ENCODE peak calls at places on chromosomes 5 and 9, in eight cellular contexts. X is HCT116, G is neural progenitor cell, N is heart right ventricle, D is uterus, O is Caco-2, E is esophagus muscularis mucosa, C is cardiac muscle cell. W is an unnamed sample.

GRCh38 chr5:3217114-3217513 is 378.5 kb upstream of the IRX1 start:
- DNase-seq in X (no peak), G (no peak), N (no peak), D (no peak), O (no peak), E (no peak), C (no peak), W (no peak)

GRCh38 chr5:36079200-36079761 is 12.6 kb upstream of the UGT3A2 start:
- DNase-seq in X (peak; percentile 61), G (peak; percentile 65), N (no peak), D (no peak), O (peak; percentile 71), E (no peak), C (peak; percentile 69), W (no peak)

GRCh38 chr5:135185461-135186075 is 151.5 kb upstream of the PITX1 start:
- DNase-seq in X (no peak), G (no peak), N (no peak), D (no peak), O (no peak), E (peak; percentile 77), C (peak; percentile 61), W (no peak)

GRCh38 chr5:116532762-116533525 is 41.7 kb downstream of the SEMA6A start:
- DNase-seq in X (no peak), G (no peak), N (no peak), D (no peak), O (peak; percentile 61), E (no peak), C (no peak), W (no peak)

GRCh38 chr5:140734354-140734753 is 34.1 kb downstream of the ZMAT2 start:
- DNase-seq in X (no peak), G (peak; percentile 12), N (no peak), D (no peak), O (peak; percentile 50), E (no peak), C (no peak), W (no peak)

GRCh38 chr5:162858770-162859169 is 578.6 kb upstream of the CCNG1 start:
- DNase-seq in X (no peak), G (no peak), N (no peak), D (no peak), O (no peak), E (no peak), C (no peak), W (no peak)

GRCh38 chr5:10663531-10664183 is 97.4 kb downstream of the DAP start:
- DNase-seq in X (no peak), G (peak; percentile 23), N (peak; percentile 42), D (peak; percentile 39), O (no peak), E (no peak), C (peak; percentile 47), W (no peak)

GRCh38 chr5:14781106-14781505 is 90.5 kb downstream of the ANKH start:
- DNase-seq in X (no peak), G (no peak), N (no peak), D (no peak), O (no peak), E (no peak), C (peak; percentile 29), W (no peak)

GRCh38 chr9:133589454-133590227 is 19.5 kb downstream of the FAM163B start:
- DNase-seq in X (peak; percentile 40), G (peak; percentile 45), N (no peak), D (no peak), O (peak; percentile 45), E (no peak), C (no peak), W (no peak)
- TF ChIP-seq CTCF in X (peak; percentile 22), G (peak; percentile 68), N (peak; percentile 44), D (peak; percentile 17), O (peak; percentile 77), E (peak; percentile 17), C (peak; percentile 52), W (no peak)

GRCh38 chr9:80951675-80952074 is 737.7 kb downstream of the TLE1 start:
- DNase-seq in X (no peak), G (no peak), N (no peak), D (peak; percentile 42), O (no peak), E (no peak), C (peak; percentile 34), W (no peak)
- H3K4me1 ChIP-seq in X (no peaks in the 10 kb centered on the region), G (peaks cover 8% of the 10 kb centered on the region), N (no peaks in the 10 kb centered on the region), D (peaks cover 3% of the 10 kb centered on the region), O (no peaks in the 10 kb centered on the region), E (no peaks in the 10 kb centered on the region), C (peaks cover 17% of the 10 kb centered on the region), W (peaks cover 2% of the 10 kb centered on the region)

DNA sequence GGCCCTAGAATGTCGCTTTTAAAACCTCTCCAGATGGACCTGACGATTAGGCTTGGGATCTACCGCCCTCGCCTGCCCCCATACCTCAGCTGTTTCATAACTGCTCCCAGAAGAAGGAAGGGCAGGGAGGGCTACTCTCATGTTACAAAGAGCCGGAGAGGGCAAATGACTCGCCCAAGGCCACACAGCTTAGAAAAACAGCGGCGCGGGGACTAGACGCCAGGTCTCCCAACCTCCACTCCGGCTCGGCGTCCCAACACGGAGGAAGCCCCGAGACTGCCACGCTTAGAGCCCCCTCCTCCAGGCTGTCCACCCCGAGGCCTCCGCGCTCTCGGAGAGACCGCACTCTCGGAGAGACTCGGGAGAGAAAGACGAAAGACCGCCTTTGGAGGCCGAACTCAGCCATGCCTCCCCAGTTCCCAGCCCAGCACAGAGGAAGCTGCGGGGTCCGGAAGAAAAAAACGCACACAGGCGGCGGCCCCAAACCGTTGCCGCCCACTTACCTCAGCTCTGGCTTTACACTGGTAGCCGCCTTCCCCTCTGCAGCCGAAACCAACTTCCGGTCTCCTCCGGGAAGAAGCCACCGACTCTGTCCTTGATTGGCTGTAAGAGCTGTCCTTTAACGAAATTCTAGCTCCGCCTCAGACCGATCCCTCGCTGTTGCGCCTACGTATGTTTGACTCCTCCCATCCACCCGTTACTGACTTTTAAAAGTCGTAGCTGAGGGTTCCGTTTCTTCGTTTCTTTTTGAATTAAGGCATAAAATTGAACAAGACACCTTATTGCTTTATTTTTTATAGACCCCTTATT is at the start of gene MED7:
- DNase-seq in X (peak; percentile 99), G (peak; percentile 97), N (peak; percentile 98), D (peak; percentile 92), O (peak; percentile 97), E (peak; percentile 98), C (peak; percentile 99), W (peak; percentile 96)
- TF ChIP-seq CTCF in X (no peak), G (no peak), N (no peak), D (no peak), O (no peak), E (no peak), C (no peak), W (no peak)

DNA sequence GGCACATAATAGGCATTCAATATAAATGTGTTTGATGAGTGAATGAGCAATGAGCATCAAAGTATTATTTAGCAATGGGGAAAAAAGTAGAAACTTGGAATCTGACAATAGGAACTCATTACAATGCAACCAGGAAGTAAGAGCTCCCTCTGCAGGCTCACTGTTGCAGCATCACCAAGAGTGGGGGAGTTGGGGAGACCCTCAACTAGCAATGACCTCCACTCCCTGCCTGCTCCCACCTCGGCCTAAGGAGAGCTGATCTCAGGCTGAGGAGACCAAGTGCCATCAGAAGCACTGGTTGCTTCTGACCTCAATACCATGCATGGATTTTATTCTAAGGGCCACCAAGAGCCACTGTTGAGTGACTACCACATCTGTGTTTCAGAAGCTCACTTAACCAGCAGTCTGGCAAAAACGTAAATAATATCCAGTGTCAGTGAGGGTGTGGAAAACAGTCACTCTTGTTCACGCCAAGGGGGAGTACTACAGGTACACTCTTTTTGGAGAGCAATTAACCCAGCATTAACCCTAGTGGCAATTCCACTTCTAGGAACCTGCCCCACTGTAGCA is 8.0 kb downstream of the VDAC1 start:
- DNase-seq in X (no peak), G (peak; percentile 52), N (no peak), D (no peak), O (no peak), E (no peak), C (peak; percentile 15), W (no peak)
- H3K4me1 ChIP-seq in X (peaks cover 32% of the 10 kb centered on the region), G (peaks cover 21% of the 10 kb centered on the region), N (peaks cover 86% of the 10 kb centered on the region), D (no peaks in the 10 kb centered on the region), O (peaks cover 56% of the 10 kb centered on the region), E (peaks cover 88% of the 10 kb centered on the region), C (peaks cover 45% of the 10 kb centered on the region), W (peaks cover 36% of the 10 kb centered on the region)

GRCh38 chr9:26888271-26888670 is 4.3 kb downstream of the CAAP1 start:
- DNase-seq in X (no peak), G (no peak), N (no peak), D (no peak), O (no peak), E (no peak), C (no peak), W (no peak)

GRCh38 chr9:26893030-26893676 is 551 bp upstream of the CAAP1 start:
- DNase-seq in X (no peak), G (peak; percentile 5), N (no peak), D (no peak), O (no peak), E (no peak), C (no peak), W (no peak)

DNA sequence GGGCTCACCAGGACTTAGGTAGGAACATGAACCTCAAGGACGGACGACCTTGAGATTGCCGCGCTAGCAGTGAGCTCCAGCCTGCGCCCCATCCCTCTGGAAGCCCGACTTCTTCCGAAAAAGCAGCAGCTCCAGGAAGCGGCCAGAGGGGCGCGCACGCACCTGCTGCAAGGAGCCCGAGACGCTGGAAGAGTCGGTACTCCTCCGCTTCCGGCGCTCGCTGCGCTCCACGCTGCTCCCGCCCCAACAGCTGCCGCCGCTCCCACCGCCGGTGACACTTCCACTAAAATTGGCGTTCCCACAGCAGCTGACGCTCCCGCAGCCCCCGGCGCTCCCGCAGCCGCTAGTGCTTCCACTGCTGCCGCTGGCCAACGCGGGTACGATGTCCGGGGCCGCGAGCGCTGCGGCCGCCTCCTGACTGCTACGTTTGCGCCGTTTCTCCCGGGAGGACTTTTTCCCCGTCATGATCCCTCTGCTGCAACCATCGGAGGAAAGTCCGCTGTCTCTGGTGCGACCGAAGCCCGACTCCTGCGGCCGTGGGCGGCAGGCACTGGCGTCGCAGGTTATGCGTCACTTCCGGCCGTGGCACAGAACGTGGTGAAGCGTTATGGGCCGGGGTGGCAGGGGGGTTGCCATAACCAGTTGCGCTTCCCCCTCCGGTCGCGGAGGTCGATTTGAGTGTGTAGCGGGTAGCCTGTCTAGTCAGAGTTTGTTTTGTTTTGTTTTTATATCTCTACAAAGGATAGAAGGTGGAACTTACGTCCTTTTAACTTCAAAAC is at the start of gene CAAP1:
- DNase-seq in X (peak; percentile 84), G (peak; percentile 96), N (peak; percentile 94), D (peak; percentile 89), O (peak; percentile 77), E (peak; percentile 97), C (peak; percentile 96), W (peak; percentile 96)
- TF ChIP-seq CTCF in X (no peak), G (peak; percentile 51), N (peak; percentile 28), D (peak; percentile 33), O (no peak), E (peak; percentile 19), C (peak; percentile 38), W (no peak)

GRCh38 chr9:109419531-109419930 is 78.6 kb downstream of the PTPN3 start:
- DNase-seq in X (no peak), G (no peak), N (no peak), D (no peak), O (no peak), E (no peak), C (no peak), W (no peak)
- H3K4me1 ChIP-seq in X (no peaks in the 10 kb centered on the region), G (peaks cover 59% of the 10 kb centered on the region), N (peaks cover 14% of the 10 kb centered on the region), D (no peaks in the 10 kb centered on the region), O (no peaks in the 10 kb centered on the region), E (peaks cover 14% of the 10 kb centered on the region), C (peaks cover 36% of the 10 kb centered on the region), W (no peaks in the 10 kb centered on the region)